ENCODE peak calls at places on chromosome 10, in seven cellular contexts. V, S, Q, H, E, J and L are unnamed samples.

GRCh38 chr10:100654835-100655759 is 90.3 kb upstream of the PAX2 start:
- DNase-seq in Q (no peak), V (no peak), E (no peak), H (no peak), J (peak), S (no peak), L (no peak)

GRCh38 chr10:24034571-24034970 is 174.4 kb upstream of the KIAA1217 start:
- DNase-seq in J (no peak), Q (no peak), H (no peak), S (no peak), E (no peak), V (no peak), L (no peak)

GRCh38 chr10:116961305-116962251 is 43.4 kb downstream of the SHTN1 start:
- DNase-seq in H (no peak), S (no peak), V (no peak), J (no peak), Q (no peak), E (no peak), L (no peak)

GRCh38 chr10:114375082-114375481 is 29.2 kb downstream of the AFAP1L2 start:
- DNase-seq in S (no peak), J (no peak), H (no peak), Q (no peak), E (no peak), V (no peak), L (no peak)

GRCh38 chr10:15990523-15991129 is 130.3 kb upstream of the MINDY3 start:
- DNase-seq in S (no peak), Q (no peak), E (no peak), H (no peak), V (no peak), J (no peak), L (no peak)

GRCh38 chr10:46323176-46323575 is 36.4 kb downstream of the ANTXRL start:
- DNase-seq in S (no peak), Q (no peak), J (no peak), H (no peak), E (no peak), V (no peak), L (no peak)

GRCh38 chr10:71217266-71218045 is 5.1 kb downstream of the UNC5B start:
- DNase-seq in V (no peak), H (peak), S (no peak), E (peak), J (peak), Q (peak), L (no peak)

GRCh38 chr10:68087338-68088029 is 12.4 kb upstream of the HERC4 start:
- DNase-seq in Q (no peak), V (no peak), J (no peak), E (no peak), H (no peak), S (peak), L (no peak)

GRCh38 chr10:11570751-11571150 is 40.7 kb downstream of the USP6NL start:
- DNase-seq in H (no peak), E (no peak), J (no peak), V (no peak), Q (no peak), S (no peak), L (no peak)

GRCh38 chr10:126397640-126398382 is 9.5 kb upstream of the ADAM12 start:
- DNase-seq in S (peak), V (no peak), E (no peak), Q (no peak), H (no peak), J (no peak), L (no peak)

GRCh38 chr10:44998146-44998631 is 2.5 kb upstream of the ZNF22 start:
- DNase-seq in E (no peak), S (no peak), Q (no peak), H (no peak), V (no peak), J (no peak), L (no peak)

GRCh38 chr10:21534611-21535493 is 820 bp downstream of the MLLT10 start:
- DNase-seq in E (peak), Q (peak), V (peak), H (peak), S (peak), J (peak), L (peak)

GRCh38 chr10:53209941-53210611 is 437.5 kb upstream of the MBL2 start:
- DNase-seq in Q (no peak), H (no peak), S (no peak), J (no peak), E (no peak), V (no peak), L (no peak)

GRCh38 chr10:101041252-101041761 is 10.3 kb downstream of the SFXN3 start:
- DNase-seq in Q (peak), J (peak), V (peak), H (peak), E (peak), S (peak), L (peak)

GRCh38 chr10:75542084-75542483 is 110.7 kb downstream of the LRMDA start:
- DNase-seq in S (no peak), V (no peak), E (no peak), J (no peak), H (no peak), Q (no peak), L (no peak)

GRCh38 chr10:117418121-117418520 is 42.9 kb upstream of the PDZD8 start:
- DNase-seq in V (no peak), J (no peak), H (no peak), Q (no peak), S (no peak), E (peak), L (peak)

GRCh38 chr10:124318076-124318475 is 100.6 kb downstream of the OAT start:
- DNase-seq in V (no peak), E (no peak), J (no peak), H (no peak), S (no peak), Q (no peak), L (no peak)

GRCh38 chr10:114291076-114291475 is 52.0 kb downstream of the VWA2 start:
- DNase-seq in E (no peak), J (peak), Q (no peak), S (no peak), V (no peak), H (no peak), L (no peak)

GRCh38 chr10:126243976-126244375 is 144.3 kb downstream of the ADAM12 start:
- DNase-seq in Q (no peak), H (no peak), V (no peak), S (no peak), J (no peak), E (no peak), L (no peak)

GRCh38 chr10:80408198-80409085 is at the start of gene PRXL2A:
- DNase-seq in H (peak), E (peak), V (peak), Q (peak), J (peak), S (peak), L (peak)

GRCh38 chr10:104143829-104144228 is 21.9 kb downstream of the SFR1 start:
- DNase-seq in Q (no peak), V (no peak), J (no peak), S (no peak), H (no peak), E (no peak), L (no peak)

GRCh38 chr10:60236869-60237524 is 152.7 kb downstream of the ANK3 start:
- DNase-seq in H (no peak), Q (no peak), E (peak), S (no peak), J (peak), V (no peak), L (peak)

GRCh38 chr10:121598261-121599249 is at the start of gene FGFR2:
- DNase-seq in E (peak), V (peak), H (peak), S (peak), J (no peak), Q (peak), L (peak)

GRCh38 chr10:37831495-37832333 is 25.7 kb downstream of the ZNF248 start:
- DNase-seq in Q (no peak), E (no peak), J (no peak), S (no peak), V (no peak), H (no peak), L (no peak)
- H3K4me3 ChIP-seq in Q (no peak), E (no peak), J (peak), S (no peak), V (no peak), H (no peak), L (no peak)

GRCh38 chr10:132537713-132538020 is at the start of gene INPP5A:
- DNase-seq in J (no peak), Q (no peak), E (no peak), H (no peak), V (no peak), S (no peak), L (no peak)
- TF ChIP-seq POLR2A in J (peak), Q (peak), E (peak), H (peak), V (no peak), S (peak), L (no peak)

GRCh38 chr10:63977329-63977923 is 456.2 kb downstream of the REEP3 start:
- DNase-seq in J (no peak), S (peak), H (no peak), Q (no peak), E (no peak), V (peak), L (no peak)

GRCh38 chr10:63972949-63973827 is 452.0 kb downstream of the REEP3 start:
- DNase-seq in J (no peak), H (no peak), S (no peak), Q (no peak), E (no peak), V (no peak), L (no peak)

DNA sequence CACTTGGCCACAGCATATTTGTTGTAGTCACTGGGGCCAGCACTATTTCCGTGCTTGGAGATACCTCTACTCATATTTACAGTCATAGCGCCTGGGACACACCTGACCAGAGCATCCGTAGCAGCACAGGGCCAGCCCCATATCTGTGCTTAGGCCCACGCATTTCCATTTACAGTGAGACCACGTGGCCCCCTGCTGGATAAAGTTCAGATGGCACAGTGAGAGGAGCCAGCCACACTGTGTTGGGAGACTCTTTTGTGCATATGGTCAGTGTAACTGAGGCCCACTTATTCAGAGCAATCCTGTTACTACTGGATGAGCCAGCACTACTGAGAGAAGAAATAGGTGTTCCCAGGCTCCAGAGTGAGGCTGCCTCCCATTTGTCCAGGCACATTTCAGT is 455.3 kb downstream of the REEP3 start:
- DNase-seq in Q (no peak), E (no peak), V (peak), H (no peak), S (peak), J (no peak), L (no peak)
- TF ChIP-seq CTCF in Q (no peak), E (peak), V (peak), H (no peak), S (no peak), J (peak), L (no peak)

GRCh38 chr10:25388188-25388861 is 213.5 kb downstream of the GPR158 start:
- DNase-seq in S (no peak), J (no peak), H (no peak), V (no peak), E (no peak), Q (no peak), L (no peak)
- H3K4me3 ChIP-seq in S (no peak), J (no peak), H (no peak), V (no peak), E (no peak), Q (no peak), L (no peak)

GRCh38 chr10:119136084-119136483 is 29.4 kb downstream of the SFXN4 start:
- DNase-seq in S (no peak), H (no peak), J (no peak), E (no peak), V (no peak), Q (no peak), L (peak)

GRCh38 chr10:119135517-119135890 is 30.0 kb downstream of the SFXN4 start:
- DNase-seq in H (no peak), S (no peak), J (no peak), V (no peak), E (no peak), Q (no peak), L (peak)

GRCh38 chr10:119129721-119130120 is 25.8 kb downstream of the DENND10 start:
- DNase-seq in V (no peak), H (no peak), E (no peak), Q (no peak), S (no peak), J (no peak), L (peak)

GRCh38 chr10:119132521-119133345 is 28.8 kb downstream of the DENND10 start:
- DNase-seq in H (no peak), Q (no peak), J (peak), E (no peak), V (no peak), S (no peak), L (peak)

DNA sequence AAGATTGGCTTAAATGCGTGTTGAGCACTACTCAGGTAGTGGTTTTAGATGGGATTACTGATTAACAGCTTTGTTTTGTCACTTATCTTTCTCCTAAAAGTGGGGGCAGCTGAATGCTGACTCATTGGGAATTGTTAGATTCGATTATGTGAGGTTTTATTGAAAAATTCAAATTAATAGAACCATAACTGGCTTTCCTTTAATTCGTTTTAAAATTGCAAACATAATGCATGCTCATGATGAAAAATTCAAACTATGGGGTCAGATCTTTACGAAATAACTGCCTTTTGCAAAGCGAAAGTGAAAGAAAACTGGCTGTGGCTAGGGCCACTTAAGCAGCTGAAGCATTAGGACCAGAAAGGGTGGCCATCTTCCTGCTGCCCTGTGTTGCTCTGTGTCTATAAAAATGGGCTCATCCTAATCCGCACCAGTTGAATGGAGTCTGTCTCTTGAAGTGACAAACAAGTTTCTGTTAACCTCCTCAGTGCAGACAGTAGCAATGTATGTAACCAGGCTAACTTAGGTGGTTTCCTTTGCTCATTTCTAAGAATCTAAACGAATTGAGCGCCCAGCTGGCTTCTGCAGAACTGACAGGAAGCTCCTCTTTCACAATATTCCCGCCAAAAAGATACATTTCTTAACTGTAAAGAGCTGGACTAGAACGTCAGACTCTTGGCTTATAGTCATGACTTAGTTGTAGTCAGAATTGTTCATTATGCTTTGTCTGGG is 27.8 kb downstream of the DENND10 start:
- DNase-seq in Q (no peak), V (peak), J (no peak), H (no peak), S (no peak), E (no peak), L (peak)
- TF ChIP-seq POLR2A in Q (no peak), V (no peak), J (no peak), H (no peak), S (no peak), E (no peak), L (no peak)